ENCODE peak calls at places on chromosomes 5 and 9, in five cellular contexts. X is heart right ventricle; H is fibroblast of villous mesenchyme; G is CD8-positive, alpha-beta T cell; Z is CD4-positive, alpha-beta T cell. S is an unnamed sample.

GRCh38 chr5:176438959-176439757 is 9.0 kb upstream of the FAF2 start:
- DNase-seq in X (no peak), H (peak; percentile 78), G (no peak), Z (no peak), S (peak; percentile 63)

GRCh38 chr9:4237748-4238511 is 61.9 kb downstream of the GLIS3 start:
- DNase-seq in X (no peak), H (no peak), G (no peak), Z (no peak), S (no peak)

GRCh38 chr9:99085949-99086948 is 18.7 kb upstream of the TGFBR1 start:
- DNase-seq in X (no peak), H (peak; percentile 37), G (no peak), Z (no peak), S (peak; percentile 53)

GRCh38 chr9:135256568-135257354 is 169.3 kb downstream of the OLFM1 start:
- DNase-seq in X (no peak), H (no peak), G (no peak), Z (no peak), S (no peak)

GRCh38 chr5:113776832-113777525 is 263.5 kb downstream of the YTHDC2 start:
- DNase-seq in X (no peak), H (no peak), G (no peak), Z (no peak), S (no peak)

GRCh38 chr9:127660886-127661285 is 45.9 kb upstream of the CFAP157 start:
- DNase-seq in X (no peak), H (no peak), G (no peak), Z (no peak), S (no peak)

GRCh38 chr5:37071901-37072581 is 177.1 kb downstream of the CPLANE1 start:
- DNase-seq in X (no peak), H (peak; percentile 80), G (no peak), Z (no peak), S (peak; percentile 74)

GRCh38 chr5:93930098-93930497 is 188.7 kb upstream of the POU5F2 start:
- DNase-seq in X (no peak), H (no peak), G (no peak), Z (no peak), S (no peak)

GRCh38 chr5:41270423-41271251 is 57.3 kb upstream of the C6 start:
- DNase-seq in X (no peak), H (peak; percentile 59), G (no peak), Z (no peak), S (peak; percentile 60)

GRCh38 chr9:2874001-2874750 is 30.3 kb upstream of the PUM3 start:
- DNase-seq in X (no peak), H (peak; percentile 6), G (no peak), Z (no peak), S (no peak)

GRCh38 chr9:87324613-87325194 is 173.0 kb upstream of the DAPK1 start:
- DNase-seq in X (no peak), H (peak; percentile 70), G (no peak), Z (no peak), S (peak; percentile 49)

GRCh38 chr5:58871648-58872242 is 288.9 kb downstream of the RAB3C start:
- DNase-seq in X (no peak), H (peak; percentile 37), G (no peak), Z (no peak), S (peak; percentile 25)

DNA sequence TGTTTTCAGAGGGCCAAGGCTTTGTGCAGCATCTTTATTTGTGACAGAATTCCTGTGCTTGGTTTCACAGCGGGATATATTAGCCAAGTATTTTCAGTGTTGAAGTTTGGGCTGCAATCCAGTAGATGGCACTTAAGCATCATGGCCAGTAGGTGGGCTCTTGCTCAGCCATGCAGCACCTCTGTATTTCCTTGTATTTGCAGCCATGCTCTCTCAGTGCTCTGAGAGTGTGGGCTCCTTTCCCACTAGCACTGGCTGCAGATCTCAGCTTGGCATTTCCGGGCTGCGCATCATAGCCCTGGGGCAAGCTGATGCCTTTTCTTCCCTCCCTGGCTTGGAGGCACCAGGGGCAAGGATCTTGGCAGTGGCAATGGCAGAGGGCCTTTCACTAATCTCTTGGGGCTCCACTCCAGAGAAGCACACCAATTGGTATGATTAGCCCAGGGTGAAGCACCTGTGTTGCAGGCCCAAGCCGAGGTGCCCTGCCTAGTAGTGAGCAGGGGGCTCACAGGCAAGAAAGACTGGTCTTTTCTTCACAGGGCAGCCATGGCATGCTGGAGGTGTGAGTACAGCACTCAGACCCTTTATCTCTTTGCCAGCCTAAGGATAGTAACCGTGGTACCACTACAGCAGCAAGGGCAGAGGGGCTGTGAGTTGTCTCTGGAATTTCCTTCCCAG is 48.3 kb downstream of the SLCO6A1 start:
- DNase-seq in X (no peak), H (no peak), G (no peak), Z (no peak), S (no peak)
- TF ChIP-seq CTCF in X (no peak), H (no peak), G (no peak), Z (no peak), S (no peak)

GRCh38 chr5:35030426-35030825 is 17.3 kb downstream of the AGXT2 start:
- DNase-seq in X (no peak), H (no peak), G (no peak), Z (no peak), S (no peak)

GRCh38 chr5:35031276-35031675 is 16.5 kb downstream of the AGXT2 start:
- DNase-seq in X (no peak), H (peak; percentile 55), G (no peak), Z (no peak), S (peak; percentile 82)

GRCh38 chr5:35038891-35039290 is 8.9 kb downstream of the AGXT2 start:
- DNase-seq in X (no peak), H (no peak), G (no peak), Z (no peak), S (no peak)

GRCh38 chr5:35036536-35036935 is 11.2 kb downstream of the AGXT2 start:
- DNase-seq in X (no peak), H (no peak), G (no peak), Z (no peak), S (no peak)

GRCh38 chr5:35035271-35035670 is 12.5 kb downstream of the AGXT2 start:
- DNase-seq in X (no peak), H (no peak), G (no peak), Z (no peak), S (no peak)
- TF ChIP-seq CTCF in X (no peak), H (no peak), G (no peak), Z (no peak), S (no peak)

DNA sequence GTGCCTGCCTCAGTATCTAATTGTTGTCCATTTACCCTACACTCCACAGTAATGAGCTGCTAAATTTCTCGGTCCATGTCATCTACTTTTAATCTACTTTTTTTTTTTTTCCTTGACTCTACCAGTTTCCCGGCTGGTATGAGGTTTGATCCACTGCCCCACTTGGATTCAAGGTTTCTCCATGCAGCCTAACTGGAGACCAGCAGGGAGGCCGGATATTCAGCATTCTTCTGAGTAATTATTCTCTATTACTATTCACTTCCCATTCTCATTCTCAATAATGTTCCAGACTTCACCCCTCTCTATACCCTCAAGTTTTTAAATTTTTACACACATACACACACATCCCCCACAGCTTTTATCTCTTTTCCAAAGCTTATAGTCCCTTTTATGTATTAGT is 51.0 kb upstream of the SUSD1 start:
- DNase-seq in X (no peak), H (no peak), G (no peak), Z (no peak), S (no peak)
- TF ChIP-seq CTCF in X (no peak), H (no peak), G (no peak), Z (no peak), S (no peak)

GRCh38 chr9:81519816-81520215 is 169.5 kb downstream of the TLE1 start:
- DNase-seq in X (no peak), H (no peak), G (no peak), Z (no peak), S (no peak)

GRCh38 chr9:81517954-81518353 is 171.4 kb downstream of the TLE1 start:
- DNase-seq in X (no peak), H (no peak), G (no peak), Z (no peak), S (no peak)

GRCh38 chr9:81526587-81526986 is 162.8 kb downstream of the TLE1 start:
- DNase-seq in X (no peak), H (peak; percentile 56), G (no peak), Z (no peak), S (peak; percentile 45)

GRCh38 chr9:81521892-81522291 is 167.5 kb downstream of the TLE1 start:
- DNase-seq in X (no peak), H (no peak), G (no peak), Z (no peak), S (no peak)

GRCh38 chr9:81522721-81523551 is 166.4 kb downstream of the TLE1 start:
- DNase-seq in X (no peak), H (peak; percentile 79), G (no peak), Z (no peak), S (peak; percentile 50)
- TF ChIP-seq CTCF in X (peak; percentile 67), H (peak; percentile 76), G (no peak), Z (no peak), S (peak; percentile 87)

GRCh38 chr9:35161713-35162604 is at the start of gene UNC13B:
- DNase-seq in X (peak; percentile 96), H (peak; percentile 95), G (peak; percentile 64), Z (peak; percentile 49), S (peak; percentile 86)
- TF ChIP-seq CTCF in X (no peak), H (no peak), G (no peak), Z (no peak), S (peak; percentile 63)

GRCh38 chr5:6291961-6292360 is 86.4 kb downstream of the MED10 start:
- DNase-seq in X (no peak), H (peak; percentile 2), G (no peak), Z (no peak), S (no peak)
- TF ChIP-seq CTCF in X (peak; percentile 44), H (peak; percentile 7), G (no peak), Z (peak; percentile 39), S (peak; percentile 27)

DNA sequence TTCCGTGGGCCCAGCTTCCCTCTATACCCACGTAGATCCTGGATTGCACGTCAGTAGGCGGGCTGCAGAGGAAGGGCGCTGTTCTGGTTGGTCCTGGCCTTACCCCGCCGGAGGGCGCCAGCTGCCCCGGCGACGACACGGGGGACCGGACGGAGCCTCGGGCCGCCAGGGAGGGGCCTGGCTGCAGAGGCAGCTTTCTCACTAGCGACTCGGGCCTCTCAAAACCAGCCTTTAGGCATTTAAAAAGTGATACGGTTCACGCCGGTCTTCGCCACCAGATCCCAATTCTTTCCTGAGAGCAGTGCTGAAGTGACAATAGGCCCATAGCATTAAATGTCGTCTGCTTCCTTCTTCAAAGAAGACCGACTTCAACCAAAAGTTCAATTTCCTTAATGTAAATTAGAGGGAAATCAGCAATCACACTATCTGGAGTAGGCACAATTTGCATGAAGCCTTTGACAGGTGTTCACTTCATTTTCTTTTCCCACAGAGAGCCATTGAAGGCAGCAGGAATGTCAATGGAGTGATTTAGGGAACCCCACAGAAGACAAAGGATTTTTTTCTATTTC is 17.6 kb upstream of the UBE2D2 start:
- DNase-seq in X (peak; percentile 78), H (peak; percentile 41), G (peak; percentile 44), Z (peak; percentile 16), S (no peak)
- TF ChIP-seq CTCF in X (peak; percentile 34), H (peak; percentile 6), G (peak; percentile 38), Z (peak; percentile 27), S (no peak)

GRCh38 chr5:88660326-88660946 is 222.5 kb downstream of the MEF2C start:
- DNase-seq in X (no peak), H (no peak), G (no peak), Z (no peak), S (no peak)

GRCh38 chr5:88659529-88660325 is 223.3 kb downstream of the MEF2C start:
- DNase-seq in X (no peak), H (no peak), G (no peak), Z (no peak), S (no peak)

GRCh38 chr5:88658005-88658404 is 225.0 kb downstream of the MEF2C start:
- DNase-seq in X (no peak), H (no peak), G (no peak), Z (no peak), S (no peak)

GRCh38 chr5:88656196-88656935 is 226.6 kb downstream of the MEF2C start:
- DNase-seq in X (no peak), H (no peak), G (no peak), Z (no peak), S (no peak)

GRCh38 chr5:88657166-88657565 is 225.8 kb downstream of the MEF2C start:
- DNase-seq in X (no peak), H (no peak), G (no peak), Z (no peak), S (no peak)
- TF ChIP-seq CTCF in X (no peak), H (no peak), G (no peak), Z (no peak), S (no peak)